ENCODE peak calls at places on chromosomes 11 and 22, in four cellular contexts. Z, M, A and J are unnamed samples.

GRCh38 chr22:40417881-40418280 is 47.5 kb downstream of the SGSM3 start:
- DNase-seq in Z (no peak), M (no peak), A (no peak), J (no peak)

GRCh38 chr11:67674442-67674871 is at the start of gene ALDH3B2:
- DNase-seq in Z (no peak), M (no peak), A (peak), J (no peak)

GRCh38 chr11:133810766-133811165 is 34.5 kb downstream of the SPATA19 start:
- DNase-seq in Z (no peak), M (no peak), A (no peak), J (no peak)

GRCh38 chr11:69361466-69361865 is 67.5 kb downstream of the MYEOV start:
- DNase-seq in Z (no peak), M (no peak), A (no peak), J (no peak)

GRCh38 chr11:43489869-43490465 is 131.2 kb downstream of the TTC17 start:
- DNase-seq in Z (no peak), M (no peak), A (no peak), J (no peak)

GRCh38 chr11:10117709-10118341 is 176.2 kb downstream of the SBF2 start:
- DNase-seq in Z (no peak), M (peak), A (peak), J (peak)

GRCh38 chr11:14448229-14448628 is 51.4 kb downstream of the COPB1 start:
- DNase-seq in Z (no peak), M (no peak), A (no peak), J (no peak)

GRCh38 chr11:90895850-90896249 is 673.0 kb upstream of the CHORDC1 start:
- DNase-seq in Z (no peak), M (no peak), A (no peak), J (no peak)

GRCh38 chr11:86192858-86193257 is 51.7 kb upstream of the EED start:
- DNase-seq in Z (no peak), M (no peak), A (no peak), J (no peak)

GRCh38 chr11:114832532-114833125 is 154.3 kb downstream of the NXPE2 start:
- DNase-seq in Z (no peak), M (no peak), A (no peak), J (no peak)

GRCh38 chr11:118524356-118524755 is 2.9 kb upstream of the TTC36 start:
- DNase-seq in Z (no peak), M (no peak), A (no peak), J (no peak)

GRCh38 chr11:13446444-13446843 is 16.6 kb downstream of the BTBD10 start:
- DNase-seq in Z (no peak), M (peak), A (no peak), J (no peak)

GRCh38 chr11:130706572-130706971 is 209.7 kb downstream of the SNX19 start:
- DNase-seq in Z (no peak), M (peak), A (no peak), J (no peak)

GRCh38 chr22:30922151-30922611 is 46.4 kb downstream of the MORC2 start:
- DNase-seq in Z (no peak), M (peak), A (peak), J (no peak)

GRCh38 chr11:65720237-65720934 is at the start of gene RNASEH2C:
- DNase-seq in Z (peak), M (peak), A (peak), J (peak)

GRCh38 chr11:36996795-36997194 is 398.8 kb upstream of the RAG2 start:
- DNase-seq in Z (no peak), M (no peak), A (no peak), J (no peak)

GRCh38 chr22:46571642-46572250 is 34.3 kb upstream of the CELSR1 start:
- DNase-seq in Z (no peak), M (no peak), A (no peak), J (no peak)

GRCh38 chr22:42919199-42919598 is 62.1 kb upstream of the ARFGAP3 start:
- DNase-seq in Z (no peak), M (no peak), A (peak), J (peak)

GRCh38 chr11:19879309-19880087 is 166.9 kb downstream of the NAV2 start:
- DNase-seq in Z (no peak), M (no peak), A (no peak), J (no peak)

GRCh38 chr11:128619540-128620305 is 32.4 kb upstream of the ETS1 start:
- DNase-seq in Z (no peak), M (no peak), A (no peak), J (no peak)

GRCh38 chr11:43518407-43519165 is 159.9 kb downstream of the TTC17 start:
- DNase-seq in Z (no peak), M (peak), A (no peak), J (peak)

GRCh38 chr11:3169235-3169951 is 4.3 kb upstream of the OSBPL5 start:
- DNase-seq in Z (no peak), M (peak), A (peak), J (peak)

GRCh38 chr22:29031236-29031982 is 30.2 kb downstream of the C22orf31 start:
- DNase-seq in Z (peak), M (peak), A (peak), J (peak)

DNA sequence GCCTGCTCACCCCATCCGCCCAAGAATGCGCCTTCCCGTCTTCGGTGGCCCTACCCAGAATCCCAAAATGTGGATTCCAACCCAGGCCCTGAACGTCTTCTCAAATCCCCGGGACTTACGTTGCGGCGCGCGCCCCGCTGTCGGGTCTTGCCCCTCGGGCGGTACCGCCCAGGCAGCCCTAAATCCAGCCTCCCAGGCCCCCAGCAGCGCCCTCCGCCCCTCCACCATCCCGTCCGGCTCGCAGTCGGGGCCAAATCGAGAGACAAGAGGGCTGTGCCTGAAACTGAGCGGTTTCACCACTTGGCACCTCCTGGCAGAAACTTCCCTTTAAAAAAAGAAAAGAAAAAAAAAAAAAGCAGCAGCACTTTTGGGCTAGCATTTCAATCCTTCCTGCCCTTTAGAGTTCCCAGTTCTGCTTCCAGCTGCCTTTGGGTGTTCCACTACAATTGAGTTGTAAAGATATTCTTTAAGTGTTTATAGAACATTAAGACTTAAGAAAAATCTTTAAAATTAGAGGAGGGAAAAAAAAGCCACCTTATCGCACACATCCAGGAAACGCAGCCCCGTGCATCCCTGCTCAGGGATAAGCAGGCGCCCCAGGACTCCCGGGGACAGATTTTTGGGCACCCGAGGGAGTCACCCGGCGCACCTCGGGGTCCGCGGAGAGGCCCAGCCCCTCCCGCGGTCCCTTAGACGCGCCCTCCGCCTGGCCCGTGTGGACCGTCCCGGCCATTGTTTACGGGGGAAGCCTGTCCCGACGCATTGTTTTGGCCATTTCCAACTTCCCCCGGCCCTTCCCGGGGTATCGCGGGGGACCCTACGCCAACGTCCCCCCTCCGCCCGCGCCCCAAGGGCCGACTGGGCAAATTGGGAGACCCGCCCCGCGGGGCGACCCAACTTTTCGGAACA is 57.6 kb downstream of the KCNJ4 start:
- DNase-seq in Z (peak), M (no peak), A (peak), J (peak)
- H3K14ac ChIP-seq in Z (no peak), M (peak), A (peak), J (no peak)

GRCh38 chr11:27076121-27076589 is 35.5 kb downstream of the BBOX1 start:
- DNase-seq in Z (no peak), M (no peak), A (no peak), J (no peak)

GRCh38 chr11:27081056-27081455 is 40.4 kb downstream of the BBOX1 start:
- DNase-seq in Z (no peak), M (peak), A (no peak), J (no peak)

GRCh38 chr11:27075192-27075591 is 34.6 kb downstream of the BBOX1 start:
- DNase-seq in Z (no peak), M (peak), A (no peak), J (peak)

GRCh38 chr11:27075655-27076054 is 35.0 kb downstream of the BBOX1 start:
- DNase-seq in Z (no peak), M (no peak), A (no peak), J (no peak)
- H3K14ac ChIP-seq in Z (no peak), M (no peak), A (no peak), J (no peak)

GRCh38 chr22:20857838-20858614 is 585 bp downstream of the PI4KA start:
- DNase-seq in Z (peak), M (peak), A (peak), J (peak)

GRCh38 chr22:20859615-20860014 is 808 bp downstream of the SNAP29 start:
- DNase-seq in Z (no peak), M (no peak), A (no peak), J (no peak)

GRCh38 chr22:20857247-20857643 is 1.4 kb downstream of the PI4KA start:
- DNase-seq in Z (no peak), M (no peak), A (no peak), J (peak)

GRCh38 chr22:20862540-20862939 is 3.7 kb downstream of the SNAP29 start:
- DNase-seq in Z (no peak), M (no peak), A (peak), J (no peak)

GRCh38 chr22:20858615-20859416 is at the start of the genes PI4KA and SNAP29:
- DNase-seq in Z (peak), M (peak), A (peak), J (peak)
- H3K14ac ChIP-seq in Z (no peak), M (peak), A (peak), J (peak)

DNA sequence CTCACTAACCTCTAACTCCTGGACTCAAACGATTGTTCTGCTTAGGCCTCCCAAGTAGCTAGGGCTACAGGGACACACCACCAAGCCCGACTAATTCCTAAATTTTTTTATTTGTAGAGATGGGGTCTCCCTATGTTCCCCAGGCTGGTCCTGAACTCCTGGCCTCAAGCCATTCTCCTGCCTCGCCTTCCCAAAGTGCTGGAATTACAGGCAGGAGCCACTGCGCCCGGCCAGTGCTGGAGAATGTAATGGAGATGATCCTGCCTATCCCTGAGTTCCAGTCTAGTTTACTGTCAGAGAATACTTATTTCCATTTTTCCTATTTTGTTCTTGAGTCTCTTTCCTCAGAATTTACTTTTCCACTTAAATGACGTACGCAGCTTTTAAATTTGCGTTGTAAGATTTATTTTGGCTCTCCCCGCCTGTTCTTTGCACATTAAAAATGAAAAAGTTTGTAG is at the start of gene CHEK1:
- DNase-seq in Z (no peak), M (no peak), A (no peak), J (no peak)
- H3K14ac ChIP-seq in Z (no peak), M (peak), A (peak), J (no peak)

GRCh38 chr11:47847892-47848635 is at the start of gene NUP160:
- DNase-seq in Z (peak), M (peak), A (peak), J (peak)
- H3K14ac ChIP-seq in Z (no peak), M (peak), A (peak), J (no peak)

GRCh38 chr11:8717876-8718753 is 35.5 kb downstream of the RPL27A start:
- DNase-seq in Z (no peak), M (peak), A (no peak), J (peak)
- H3K14ac ChIP-seq in Z (no peak), M (peak), A (peak), J (no peak)

DNA sequence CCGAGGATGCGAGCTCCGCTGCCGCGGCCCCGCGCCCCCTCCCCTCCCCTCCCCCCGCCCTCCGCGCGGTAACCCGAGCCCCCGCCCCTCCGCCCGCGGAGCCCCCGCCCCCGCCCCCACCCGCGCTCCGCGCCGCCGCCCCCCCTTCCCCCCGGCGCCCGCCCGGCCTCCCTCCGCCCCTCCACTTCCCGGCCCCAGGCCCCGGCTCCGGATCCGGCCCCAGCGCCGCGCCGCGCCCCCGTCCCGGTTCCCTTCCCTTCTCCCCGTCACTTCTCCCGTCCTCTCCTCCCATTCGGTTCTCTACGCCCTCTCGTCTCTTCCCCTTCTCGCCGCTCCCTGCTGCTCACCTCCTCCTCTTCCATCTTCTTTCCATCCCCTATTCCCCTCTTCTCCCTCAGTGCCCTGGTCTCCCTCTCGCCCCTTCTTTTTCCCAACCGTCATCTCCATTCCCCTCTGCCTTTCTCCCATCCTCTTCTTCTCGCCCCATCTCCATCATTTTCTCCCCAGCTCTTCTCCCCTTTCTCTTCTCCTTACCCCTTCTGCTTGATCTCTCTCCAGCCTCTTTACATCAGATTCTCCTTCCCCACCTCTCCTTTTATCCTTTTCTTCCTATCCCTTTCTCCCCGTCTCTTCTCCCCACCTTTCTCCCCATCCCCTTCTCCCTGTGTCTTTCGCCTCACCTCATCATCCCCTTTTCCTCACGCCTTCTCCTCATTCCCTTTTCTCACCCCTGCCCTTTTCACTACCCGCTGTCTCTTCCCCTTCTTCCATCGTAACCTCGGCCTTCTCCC is at the start of gene DCHS1:
- DNase-seq in Z (no peak), M (no peak), A (no peak), J (peak)
- H3K14ac ChIP-seq in Z (no peak), M (peak), A (no peak), J (peak)

DNA sequence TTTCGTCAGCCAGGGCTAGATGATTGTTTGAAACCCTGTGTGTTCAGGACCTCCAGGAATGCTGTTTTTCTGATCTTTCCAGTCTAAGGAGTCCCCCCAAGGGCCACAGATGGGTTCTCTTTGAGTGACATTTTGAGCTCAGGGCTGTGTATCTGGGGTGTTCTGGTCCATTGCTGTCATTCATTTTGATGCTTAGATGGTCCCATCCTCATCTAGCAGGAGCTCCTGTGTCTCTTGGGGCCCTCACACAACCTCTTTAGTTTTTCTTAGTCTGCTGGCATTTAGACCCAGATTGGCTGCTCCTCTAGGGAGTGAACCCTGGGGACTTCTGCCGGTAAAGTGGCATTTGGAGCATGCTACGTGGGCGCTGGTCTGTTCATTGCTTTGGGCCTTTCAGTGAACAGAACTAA is 39.1 kb downstream of the MED15 start:
- DNase-seq in Z (no peak), M (no peak), A (peak), J (no peak)
- H3K14ac ChIP-seq in Z (no peak), M (no peak), A (peak), J (no peak)